ENCODE peak calls at places on chromosomes 13 and 19, in six cellular contexts. R is T-helper 17 cell; U is heart left ventricle; H is stimulated activated CD4-positive, alpha-beta T cell treated with anti-CD3 and anti-CD28 coated beads, Interleukin-12 subunit alpha, Interleukin-12 subunit beta, amount 100 ng/mL, for 48 hours; L is adrenal gland; K is astrocyte of the spinal cord. D is an unnamed sample.

GRCh38 chr13:50189450-50189849 is 174.2 kb downstream of the KCNRG start:
- DNase-seq in K (no peak), R (no peak), H (no peak), L (no peak), U (no peak), D (no peak)

GRCh38 chr13:108269601-108270328 is at the start of gene TNFSF13B:
- DNase-seq in K (peak), L (peak), H (peak), R (peak), U (peak), D (no peak)

GRCh38 chr13:20399515-20399914 is 126.1 kb downstream of the CRYL1 start:
- DNase-seq in U (no peak), H (no peak), R (no peak), K (no peak), L (no peak), D (no peak)

GRCh38 chr13:113399755-113400149 is 35.8 kb upstream of the GRTP1 start:
- DNase-seq in H (no peak), L (no peak), U (peak), K (no peak), R (no peak), D (no peak)

GRCh38 chr19:31301306-31301980 is 47.8 kb downstream of the TSHZ3 start:
- DNase-seq in U (no peak), L (no peak), H (no peak), R (no peak), K (no peak), D (no peak)

GRCh38 chr13:33639158-33639557 is 178.8 kb upstream of the RFC3 start:
- DNase-seq in U (peak), H (no peak), L (peak), K (no peak), R (no peak), D (no peak)

GRCh38 chr13:21228738-21229137 is 52.3 kb downstream of the MRPL57 start:
- DNase-seq in K (no peak), R (no peak), H (no peak), L (no peak), U (no peak), D (no peak)

GRCh38 chr13:49418206-49418605 is 25.7 kb downstream of the CAB39L start:
- DNase-seq in U (no peak), K (no peak), H (no peak), L (no peak), R (no peak), D (no peak)

GRCh38 chr13:110400786-110401533 is 93.9 kb downstream of the COL4A2 start:
- DNase-seq in R (no peak), L (no peak), U (no peak), H (no peak), K (no peak), D (no peak)